ENCODE peak calls at places on chromosomes 3 and 15, in eight cellular contexts. O, U, C, F, I, N, Y and K are unnamed samples.
A peak's percentile ranks its signal among the peaks of the same experiment; 100 is the strongest.

GRCh38 chr15:96333194-96334016 is 2.9 kb downstream of the NR2F2 start:
- DNase-seq in O (no peak), U (peak; percentile 29), C (no peak), F (no peak), I (peak; percentile 59), N (no peak), Y (no peak), K (no peak)

GRCh38 chr15:58957101-58957973 is 23.9 kb upstream of the SLTM start:
- DNase-seq in O (peak; percentile 67), U (peak; percentile 75), C (no peak), F (peak; percentile 73), I (peak; percentile 78), N (peak; percentile 39), Y (peak; percentile 6), K (no peak)

GRCh38 chr3:29440321-29441019 is 159.6 kb downstream of the RBMS3 start:
- DNase-seq in O (no peak), U (no peak), C (no peak), F (no peak), I (no peak), N (no peak), Y (no peak), K (no peak)

GRCh38 chr3:65597952-65598413 is 440.7 kb downstream of the MAGI1 start:
- DNase-seq in O (no peak), U (no peak), C (peak; percentile 35), F (no peak), I (no peak), N (no peak), Y (no peak), K (no peak)

GRCh38 chr3:18372786-18373405 is 52.2 kb downstream of the SATB1 start:
- DNase-seq in O (no peak), U (no peak), C (no peak), F (peak; percentile 65), I (no peak), N (no peak), Y (no peak), K (no peak)

GRCh38 chr3:10234526-10235230 is 13.6 kb upstream of the TATDN2 start:
- DNase-seq in O (no peak), U (no peak), C (no peak), F (no peak), I (no peak), N (no peak), Y (no peak), K (no peak)

GRCh38 chr3:56467801-56468183 is 475 bp downstream of the ERC2 start:
- DNase-seq in O (no peak), U (no peak), C (no peak), F (no peak), I (no peak), N (no peak), Y (no peak), K (no peak)

GRCh38 chr3:27590437-27591320 is 106.5 kb upstream of the SLC4A7 start:
- DNase-seq in O (no peak), U (peak; percentile 92), C (no peak), F (peak; percentile 41), I (peak; percentile 78), N (no peak), Y (no peak), K (no peak)

GRCh38 chr15:94607176-94607654 is 375.9 kb downstream of the MCTP2 start:
- DNase-seq in O (no peak), U (peak; percentile 25), C (no peak), F (peak; percentile 51), I (peak; percentile 45), N (no peak), Y (no peak), K (no peak)

GRCh38 chr15:98476559-98476958 is 171.8 kb upstream of the IGF1R start:
- DNase-seq in O (no peak), U (no peak), C (no peak), F (no peak), I (no peak), N (no peak), Y (no peak), K (no peak)